ENCODE peak calls at places on chromosomes 1 and 21, in eight cellular contexts. One of them, this sample, is unnamed.

GRCh38 chr1:184152944-184153343 is 101.4 kb downstream of the TSEN15 start:
- DNase-seq in suprapubic skin: no peak
- DNase-seq in upper lobe of left lung: no peak
- DNase-seq in fibroblast of lung: no peak
- DNase-seq in prostate gland: no peak
- DNase-seq in mammary epithelial cell: no peak
- DNase-seq in glutamatergic neuron: peak
- DNase-seq in BJ: no peak
- DNase-seq in this sample: no peak

GRCh38 chr1:192983349-192983980 is 75.7 kb downstream of the UCHL5 start:
- DNase-seq in suprapubic skin: no peak
- DNase-seq in upper lobe of left lung: no peak
- DNase-seq in fibroblast of lung: no peak
- DNase-seq in prostate gland: no peak
- DNase-seq in mammary epithelial cell: peak
- DNase-seq in glutamatergic neuron: no peak
- DNase-seq in BJ: no peak
- DNase-seq in this sample: peak

GRCh38 chr1:183881387-183882084 is 76.6 kb downstream of the RGL1 start:
- DNase-seq in suprapubic skin: no peak
- DNase-seq in upper lobe of left lung: peak
- DNase-seq in fibroblast of lung: peak
- DNase-seq in prostate gland: peak
- DNase-seq in mammary epithelial cell: peak
- DNase-seq in glutamatergic neuron: no peak
- DNase-seq in BJ: peak
- DNase-seq in this sample: peak

GRCh38 chr1:79043506-79043905 is 37.0 kb upstream of the ADGRL4 start:
- DNase-seq in suprapubic skin: no peak
- DNase-seq in upper lobe of left lung: no peak
- DNase-seq in fibroblast of lung: peak
- DNase-seq in prostate gland: no peak
- DNase-seq in mammary epithelial cell: no peak
- DNase-seq in glutamatergic neuron: no peak
- DNase-seq in BJ: no peak
- DNase-seq in this sample: no peak

GRCh38 chr1:88104234-88104633 is 579.8 kb upstream of the PKN2 start:
- DNase-seq in suprapubic skin: no peak
- DNase-seq in upper lobe of left lung: no peak
- DNase-seq in fibroblast of lung: peak
- DNase-seq in prostate gland: no peak
- DNase-seq in mammary epithelial cell: no peak
- DNase-seq in glutamatergic neuron: no peak
- DNase-seq in BJ: no peak
- DNase-seq in this sample: peak

GRCh38 chr1:30286241-30286983 is 437.0 kb downstream of the MATN1 start:
- DNase-seq in suprapubic skin: no peak
- DNase-seq in upper lobe of left lung: no peak
- DNase-seq in fibroblast of lung: no peak
- DNase-seq in prostate gland: no peak
- DNase-seq in mammary epithelial cell: no peak
- DNase-seq in glutamatergic neuron: no peak
- DNase-seq in BJ: no peak
- DNase-seq in this sample: no peak

GRCh38 chr1:75317976-75318375 is 183.8 kb downstream of the LHX8 start:
- DNase-seq in suprapubic skin: no peak
- DNase-seq in upper lobe of left lung: no peak
- DNase-seq in fibroblast of lung: no peak
- DNase-seq in prostate gland: no peak
- DNase-seq in mammary epithelial cell: no peak
- DNase-seq in glutamatergic neuron: no peak
- DNase-seq in BJ: no peak
- DNase-seq in this sample: no peak

GRCh38 chr1:211520641-211521040 is 28.7 kb upstream of the RD3 start:
- DNase-seq in suprapubic skin: no peak
- DNase-seq in upper lobe of left lung: no peak
- DNase-seq in fibroblast of lung: peak
- DNase-seq in prostate gland: no peak
- DNase-seq in mammary epithelial cell: no peak
- DNase-seq in glutamatergic neuron: no peak
- DNase-seq in BJ: no peak
- DNase-seq in this sample: no peak

GRCh38 chr1:157992031-157992568 is 1.3 kb upstream of the KIRREL1 start:
- DNase-seq in suprapubic skin: no peak
- DNase-seq in upper lobe of left lung: peak
- DNase-seq in fibroblast of lung: peak
- DNase-seq in prostate gland: peak
- DNase-seq in mammary epithelial cell: peak
- DNase-seq in glutamatergic neuron: peak
- DNase-seq in BJ: no peak
- DNase-seq in this sample: peak

GRCh38 chr21:38816400-38816973 is 10.8 kb downstream of the ETS2 start:
- DNase-seq in suprapubic skin: no peak
- DNase-seq in upper lobe of left lung: no peak
- DNase-seq in fibroblast of lung: no peak
- DNase-seq in prostate gland: no peak
- DNase-seq in mammary epithelial cell: no peak
- DNase-seq in glutamatergic neuron: no peak
- DNase-seq in BJ: no peak
- DNase-seq in this sample: no peak

GRCh38 chr21:32253215-32253641 is 25.6 kb downstream of the MIS18A start:
- DNase-seq in suprapubic skin: no peak
- DNase-seq in upper lobe of left lung: no peak
- DNase-seq in fibroblast of lung: peak
- DNase-seq in prostate gland: no peak
- DNase-seq in mammary epithelial cell: no peak
- DNase-seq in glutamatergic neuron: no peak
- DNase-seq in BJ: no peak
- DNase-seq in this sample: no peak

GRCh38 chr1:167602840-167603239 is 27.2 kb upstream of the RCSD1 start:
- DNase-seq in suprapubic skin: no peak
- DNase-seq in upper lobe of left lung: no peak
- DNase-seq in fibroblast of lung: no peak
- DNase-seq in prostate gland: no peak
- DNase-seq in mammary epithelial cell: no peak
- DNase-seq in glutamatergic neuron: no peak
- DNase-seq in BJ: no peak
- DNase-seq in this sample: no peak

GRCh38 chr1:228366851-228367741 is 39.5 kb downstream of the TRIM11 start:
- DNase-seq in suprapubic skin: peak
- DNase-seq in upper lobe of left lung: no peak
- DNase-seq in fibroblast of lung: no peak
- DNase-seq in prostate gland: no peak
- DNase-seq in mammary epithelial cell: no peak
- DNase-seq in glutamatergic neuron: no peak
- DNase-seq in BJ: no peak
- DNase-seq in this sample: no peak

GRCh38 chr1:206479164-206480125 is 9.2 kb downstream of the IKBKE start:
- DNase-seq in suprapubic skin: no peak
- DNase-seq in upper lobe of left lung: peak
- DNase-seq in fibroblast of lung: peak
- DNase-seq in prostate gland: peak
- DNase-seq in mammary epithelial cell: peak
- DNase-seq in glutamatergic neuron: peak
- DNase-seq in BJ: no peak
- DNase-seq in this sample: peak

GRCh38 chr21:43874085-43874785 is 9.2 kb downstream of the AGPAT3 start:
- DNase-seq in suprapubic skin: no peak
- DNase-seq in upper lobe of left lung: no peak
- DNase-seq in fibroblast of lung: no peak
- DNase-seq in prostate gland: no peak
- DNase-seq in mammary epithelial cell: no peak
- DNase-seq in glutamatergic neuron: no peak
- DNase-seq in BJ: no peak
- DNase-seq in this sample: no peak

GRCh38 chr1:236168716-236169429 is 26.5 kb downstream of the GPR137B start:
- DNase-seq in suprapubic skin: no peak
- DNase-seq in upper lobe of left lung: peak
- DNase-seq in fibroblast of lung: peak
- DNase-seq in prostate gland: no peak
- DNase-seq in mammary epithelial cell: no peak
- DNase-seq in glutamatergic neuron: no peak
- DNase-seq in BJ: no peak
- DNase-seq in this sample: peak

GRCh38 chr1:3932156-3932555 is 32.1 kb upstream of the C1orf174 start:
- DNase-seq in suprapubic skin: no peak
- DNase-seq in upper lobe of left lung: no peak
- DNase-seq in fibroblast of lung: no peak
- DNase-seq in prostate gland: no peak
- DNase-seq in mammary epithelial cell: no peak
- DNase-seq in glutamatergic neuron: no peak
- DNase-seq in BJ: no peak
- DNase-seq in this sample: no peak

GRCh38 chr1:47519971-47520370 is 82.1 kb downstream of the FOXD2 start:
- DNase-seq in suprapubic skin: peak
- DNase-seq in upper lobe of left lung: no peak
- DNase-seq in fibroblast of lung: no peak
- DNase-seq in prostate gland: no peak
- DNase-seq in mammary epithelial cell: no peak
- DNase-seq in glutamatergic neuron: no peak
- DNase-seq in BJ: no peak
- DNase-seq in this sample: no peak

DNA sequence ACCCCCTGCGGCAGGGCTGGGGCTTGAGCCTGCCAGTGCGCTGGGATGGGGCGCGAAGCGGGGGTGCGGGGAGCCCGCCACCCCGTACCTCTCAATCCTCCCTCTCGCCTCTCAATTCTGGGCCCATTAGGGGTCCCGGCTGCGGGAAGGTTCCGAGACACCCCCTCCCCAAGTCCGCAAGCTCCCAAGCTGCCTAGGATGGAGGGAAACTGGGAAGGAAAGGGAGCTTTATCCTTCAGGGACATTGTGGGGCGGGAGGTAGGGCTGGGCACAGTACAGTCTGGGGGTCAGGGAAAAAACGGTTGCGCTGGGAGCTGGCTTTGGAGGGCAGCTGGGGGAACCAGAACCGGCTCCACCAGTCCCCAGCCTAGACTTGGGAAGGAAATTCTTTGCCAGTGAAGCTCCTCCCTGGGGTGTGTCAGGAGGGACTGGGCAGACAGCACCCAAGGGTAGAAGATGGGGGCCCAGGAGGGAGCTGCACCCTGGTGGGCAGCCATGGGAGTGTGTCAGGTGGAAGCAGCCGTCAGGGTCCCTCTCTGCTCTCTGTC is 904 bp downstream of the GJB3 start:
- DNase-seq in suprapubic skin: peak
- DNase-seq in upper lobe of left lung: no peak
- DNase-seq in fibroblast of lung: no peak
- DNase-seq in prostate gland: peak
- DNase-seq in mammary epithelial cell: peak
- DNase-seq in glutamatergic neuron: no peak
- DNase-seq in BJ: no peak
- DNase-seq in this sample: peak
- TF ChIP-seq CTCF in suprapubic skin: no peak
- TF ChIP-seq CTCF in upper lobe of left lung: no peak
- TF ChIP-seq CTCF in fibroblast of lung: no peak
- TF ChIP-seq CTCF in prostate gland: peak
- TF ChIP-seq CTCF in mammary epithelial cell: peak
- TF ChIP-seq CTCF in glutamatergic neuron: no peak
- TF ChIP-seq CTCF in BJ: no peak
- TF ChIP-seq CTCF in this sample: no peak

DNA sequence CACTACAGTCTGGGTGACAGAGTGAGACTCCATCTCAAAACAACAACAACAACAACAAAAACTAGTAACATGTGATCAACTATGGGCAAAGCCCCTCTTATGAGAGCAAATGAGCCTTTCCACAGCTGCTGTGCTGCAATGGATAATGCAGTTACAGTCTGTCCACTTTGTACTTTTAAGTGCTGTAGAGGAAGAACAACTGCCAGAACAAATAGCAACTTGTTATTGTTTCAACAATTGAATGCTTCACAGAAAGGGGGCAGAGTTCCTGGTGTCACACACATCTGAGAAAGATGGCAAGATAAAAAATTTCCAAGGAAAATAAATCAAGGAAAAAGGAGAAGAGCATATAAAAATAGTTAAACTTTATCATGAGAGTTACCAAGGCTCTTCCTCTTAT is 243.6 kb upstream of the DMRTA2 start:
- DNase-seq in suprapubic skin: no peak
- DNase-seq in upper lobe of left lung: no peak
- DNase-seq in fibroblast of lung: no peak
- DNase-seq in prostate gland: no peak
- DNase-seq in mammary epithelial cell: no peak
- DNase-seq in glutamatergic neuron: no peak
- DNase-seq in BJ: no peak
- DNase-seq in this sample: no peak
- TF ChIP-seq CTCF in suprapubic skin: no peak
- TF ChIP-seq CTCF in upper lobe of left lung: no peak
- TF ChIP-seq CTCF in fibroblast of lung: no peak
- TF ChIP-seq CTCF in prostate gland: no peak
- TF ChIP-seq CTCF in mammary epithelial cell: no peak
- TF ChIP-seq CTCF in glutamatergic neuron: no peak
- TF ChIP-seq CTCF in BJ: no peak
- TF ChIP-seq CTCF in this sample: no peak

GRCh38 chr1:94854458-94855306 is 34.5 kb downstream of the SLC44A3 start:
- DNase-seq in suprapubic skin: peak
- DNase-seq in upper lobe of left lung: peak
- DNase-seq in fibroblast of lung: peak
- DNase-seq in prostate gland: peak
- DNase-seq in mammary epithelial cell: peak
- DNase-seq in glutamatergic neuron: peak
- DNase-seq in BJ: no peak
- DNase-seq in this sample: peak

GRCh38 chr1:94855307-94855700 is 35.1 kb downstream of the SLC44A3 start:
- DNase-seq in suprapubic skin: no peak
- DNase-seq in upper lobe of left lung: peak
- DNase-seq in fibroblast of lung: peak
- DNase-seq in prostate gland: no peak
- DNase-seq in mammary epithelial cell: no peak
- DNase-seq in glutamatergic neuron: no peak
- DNase-seq in BJ: no peak
- DNase-seq in this sample: peak

GRCh38 chr1:94851571-94851970 is 31.4 kb downstream of the SLC44A3 start:
- DNase-seq in suprapubic skin: no peak
- DNase-seq in upper lobe of left lung: no peak
- DNase-seq in fibroblast of lung: no peak
- DNase-seq in prostate gland: no peak
- DNase-seq in mammary epithelial cell: no peak
- DNase-seq in glutamatergic neuron: no peak
- DNase-seq in BJ: no peak
- DNase-seq in this sample: no peak

GRCh38 chr1:94856004-94856403 is 35.8 kb downstream of the SLC44A3 start:
- DNase-seq in suprapubic skin: no peak
- DNase-seq in upper lobe of left lung: no peak
- DNase-seq in fibroblast of lung: no peak
- DNase-seq in prostate gland: no peak
- DNase-seq in mammary epithelial cell: no peak
- DNase-seq in glutamatergic neuron: no peak
- DNase-seq in BJ: no peak
- DNase-seq in this sample: no peak

GRCh38 chr1:94852758-94853157 is 32.6 kb downstream of the SLC44A3 start:
- DNase-seq in suprapubic skin: no peak
- DNase-seq in upper lobe of left lung: no peak
- DNase-seq in fibroblast of lung: peak
- DNase-seq in prostate gland: no peak
- DNase-seq in mammary epithelial cell: no peak
- DNase-seq in glutamatergic neuron: no peak
- DNase-seq in BJ: no peak
- DNase-seq in this sample: no peak
- TF ChIP-seq CTCF in suprapubic skin: no peak
- TF ChIP-seq CTCF in upper lobe of left lung: no peak
- TF ChIP-seq CTCF in fibroblast of lung: peak
- TF ChIP-seq CTCF in prostate gland: no peak
- TF ChIP-seq CTCF in mammary epithelial cell: no peak
- TF ChIP-seq CTCF in glutamatergic neuron: no peak
- TF ChIP-seq CTCF in BJ: peak
- TF ChIP-seq CTCF in this sample: no peak

GRCh38 chr1:6409053-6409452 is 10.7 kb downstream of the HES2 start:
- DNase-seq in suprapubic skin: no peak
- DNase-seq in upper lobe of left lung: no peak
- DNase-seq in fibroblast of lung: no peak
- DNase-seq in prostate gland: no peak
- DNase-seq in mammary epithelial cell: no peak
- DNase-seq in glutamatergic neuron: no peak
- DNase-seq in BJ: no peak
- DNase-seq in this sample: no peak
- TF ChIP-seq CTCF in suprapubic skin: no peak
- TF ChIP-seq CTCF in upper lobe of left lung: no peak
- TF ChIP-seq CTCF in fibroblast of lung: peak
- TF ChIP-seq CTCF in prostate gland: no peak
- TF ChIP-seq CTCF in mammary epithelial cell: no peak
- TF ChIP-seq CTCF in glutamatergic neuron: no peak
- TF ChIP-seq CTCF in BJ: no peak
- TF ChIP-seq CTCF in this sample: no peak

This sample was measured in MCF 10A.